ENCODE peak calls at places on chromosomes 11 and 22, in four cellular contexts. H, M, T and L are unnamed samples.

GRCh38 chr11:111531687-111532364 is 8.7 kb upstream of the LAYN start:
- DNase-seq in T (peak), M (peak), H (peak), L (peak)

GRCh38 chr11:4960877-4961276 is 5.4 kb upstream of the OR51A2 start:
- DNase-seq in H (no peak), T (no peak), M (no peak), L (no peak)

GRCh38 chr11:131899954-131900580 is 529.7 kb downstream of the NTM start:
- DNase-seq in T (no peak), H (no peak), M (no peak), L (no peak)

GRCh38 chr11:109304159-109304558 is 117.8 kb upstream of the C11orf87 start:
- DNase-seq in T (no peak), M (no peak), H (no peak), L (no peak)

GRCh38 chr11:14386895-14387480 is 28.0 kb upstream of the RRAS2 start:
- DNase-seq in M (no peak), T (no peak), H (no peak), L (no peak)

GRCh38 chr11:3942956-3943497 is 87.6 kb downstream of the STIM1 start:
- DNase-seq in H (no peak), M (no peak), T (no peak), L (no peak)

GRCh38 chr22:39303358-39303757 is 16.1 kb downstream of the RPL3 start:
- DNase-seq in T (no peak), H (no peak), M (no peak), L (no peak)

GRCh38 chr22:19289475-19290161 is 1.9 kb downstream of the CLTCL1 start:
- DNase-seq in H (no peak), M (no peak), T (peak), L (no peak)